ENCODE peak calls at places on chromosomes 3 and 15, in five cellular contexts. Y is NCI-H1092; P is mucosa of gallbladder; B is stimulated activated CD8-positive, alpha-beta memory T cell treated with anti-CD3 and anti-CD28 coated beads, Interleukin-4, amount 100 ng/mL, for 24 hours; O is stromal cell of bone marrow. I is an unnamed sample.

GRCh38 chr3:114022145-114022544 is 34.2 kb downstream of the CCDC191 start:
- DNase-seq in B (no peak), P (no peak), Y (no peak), O (no peak), I (peak)

GRCh38 chr15:41809526-41810220 is 18.2 kb upstream of the JMJD7 start:
- DNase-seq in O (no peak), B (no peak), P (no peak), Y (no peak), I (no peak)

GRCh38 chr3:169354774-169355501 is 308.6 kb downstream of the MECOM start:
- DNase-seq in O (no peak), B (no peak), P (no peak), Y (peak), I (no peak)

GRCh38 chr3:160612386-160613115 is 47.2 kb upstream of the KPNA4 start:
- DNase-seq in B (no peak), Y (no peak), O (no peak), P (no peak), I (no peak)

GRCh38 chr15:49887604-49888340 is 231.3 kb downstream of the ATP8B4 start:
- DNase-seq in Y (no peak), P (no peak), B (no peak), O (no peak), I (no peak)

GRCh38 chr3:64353256-64353655 is 128.0 kb upstream of the PRICKLE2 start:
- DNase-seq in Y (no peak), P (no peak), O (no peak), B (no peak), I (no peak)

GRCh38 chr15:90955911-90956310 is 1.2 kb downstream of the RCCD1 start:
- DNase-seq in P (no peak), Y (peak), B (no peak), O (no peak), I (no peak)

GRCh38 chr3:52523386-52524257 is 10.0 kb downstream of the NT5DC2 start:
- DNase-seq in Y (no peak), O (no peak), P (no peak), B (no peak), I (no peak)

GRCh38 chr15:49238342-49238741 is 68.3 kb downstream of the GALK2 start:
- DNase-seq in O (peak), P (no peak), Y (no peak), B (no peak), I (peak)

GRCh38 chr15:30990036-30990435 is 1.4 kb downstream of the MTMR10 start:
- DNase-seq in Y (no peak), B (no peak), O (no peak), P (no peak), I (no peak)

GRCh38 chr15:50697109-50697797 is 10.7 kb upstream of the TRPM7 start:
- DNase-seq in P (no peak), O (no peak), Y (no peak), B (no peak), I (no peak)

GRCh38 chr3:183178833-183179549 is 16.5 kb upstream of the LAMP3 start:
- DNase-seq in P (no peak), B (peak), Y (no peak), O (no peak), I (no peak)

GRCh38 chr3:88433572-88433971 is 283.8 kb downstream of the C3orf38 start:
- DNase-seq in P (no peak), O (no peak), B (no peak), Y (no peak), I (no peak)

GRCh38 chr3:162586591-162586990 is 1090.0 kb downstream of the OTOL1 start:
- DNase-seq in B (no peak), P (no peak), Y (no peak), O (no peak), I (no peak)

I was measured in GM04503.